ENCODE peak calls at places on chromosomes 12 and 14, in ten cellular contexts. L is upper lobe of left lung, R is ovary, E is body of pancreas, V is heart left ventricle, G is transverse colon, J is IMR-90, I is tibial nerve, F is adrenal gland, X is spleen. Y is an unnamed sample.

GRCh38 chr12:42450248-42450647 is 124.3 kb downstream of the PPHLN1 start:
- DNase-seq in L (no peak), R (no peak), E (no peak), V (no peak), G (no peak), J (peak; percentile 46), I (no peak), F (peak; percentile 25), X (no peak), Y (no peak)

GRCh38 chr14:95111507-95112164 is 45.7 kb downstream of the DICER1 start:
- DNase-seq in L (no peak), R (no peak), E (no peak), V (no peak), G (no peak), J (no peak), I (no peak), F (no peak), X (no peak), Y (no peak)

GRCh38 chr14:70641548-70642312 is at the start of gene TTC9:
- DNase-seq in L (peak; percentile 25), R (no peak), E (peak; percentile 19), V (peak; percentile 15), G (peak; percentile 22), J (no peak), I (no peak), F (no peak), X (peak; percentile 89), Y (no peak)

GRCh38 chr12:76871751-76872150 is 7.1 kb downstream of the CSRP2 start:
- DNase-seq in L (no peak), R (no peak), E (no peak), V (no peak), G (no peak), J (no peak), I (no peak), F (no peak), X (no peak), Y (no peak)

GRCh38 chr14:98769326-98769725 is 502.7 kb downstream of the BCL11B start:
- DNase-seq in L (peak; percentile 29), R (no peak), E (no peak), V (no peak), G (no peak), J (no peak), I (no peak), F (no peak), X (no peak), Y (no peak)

GRCh38 chr12:13165578-13166120 is 30.9 kb upstream of the EMP1 start:
- DNase-seq in L (peak; percentile 95), R (peak; percentile 54), E (peak; percentile 71), V (peak; percentile 60), G (peak; percentile 78), J (peak; percentile 78), I (no peak), F (peak; percentile 80), X (peak; percentile 84), Y (peak; percentile 28)

GRCh38 chr12:26953447-26953846 is 15.2 kb downstream of the FGFR1OP2 start:
- DNase-seq in L (peak; percentile 77), R (no peak), E (peak; percentile 16), V (no peak), G (no peak), J (peak; percentile 28), I (no peak), F (peak; percentile 62), X (no peak), Y (no peak)

GRCh38 chr12:103915306-103915705 is 14.9 kb upstream of the HSP90B1 start:
- DNase-seq in L (no peak), R (no peak), E (no peak), V (no peak), G (no peak), J (peak; percentile 88), I (no peak), F (no peak), X (no peak), Y (no peak)

GRCh38 chr12:124152733-124153132 is 142.2 kb upstream of the RFLNA start:
- DNase-seq in L (no peak), R (no peak), E (no peak), V (no peak), G (no peak), J (no peak), I (no peak), F (peak; percentile 24), X (no peak), Y (no peak)

GRCh38 chr14:32224731-32225377 is 21.8 kb upstream of the RNU6-8 start:
- DNase-seq in L (peak; percentile 47), R (peak; percentile 14), E (peak; percentile 53), V (peak; percentile 37), G (no peak), J (peak; percentile 54), I (no peak), F (peak; percentile 70), X (no peak), Y (no peak)

GRCh38 chr14:38716871-38717270 is 386.2 kb downstream of the SEC23A start:
- DNase-seq in L (no peak), R (no peak), E (no peak), V (no peak), G (no peak), J (no peak), I (no peak), F (no peak), X (no peak), Y (no peak)
- TF ChIP-seq POLR2A in L (no peak), R (no peak), E (no peak), V (no peak), G (no peak), J (no peak), I (no peak), F (no peak), X (no peak), Y (no peak)

DNA sequence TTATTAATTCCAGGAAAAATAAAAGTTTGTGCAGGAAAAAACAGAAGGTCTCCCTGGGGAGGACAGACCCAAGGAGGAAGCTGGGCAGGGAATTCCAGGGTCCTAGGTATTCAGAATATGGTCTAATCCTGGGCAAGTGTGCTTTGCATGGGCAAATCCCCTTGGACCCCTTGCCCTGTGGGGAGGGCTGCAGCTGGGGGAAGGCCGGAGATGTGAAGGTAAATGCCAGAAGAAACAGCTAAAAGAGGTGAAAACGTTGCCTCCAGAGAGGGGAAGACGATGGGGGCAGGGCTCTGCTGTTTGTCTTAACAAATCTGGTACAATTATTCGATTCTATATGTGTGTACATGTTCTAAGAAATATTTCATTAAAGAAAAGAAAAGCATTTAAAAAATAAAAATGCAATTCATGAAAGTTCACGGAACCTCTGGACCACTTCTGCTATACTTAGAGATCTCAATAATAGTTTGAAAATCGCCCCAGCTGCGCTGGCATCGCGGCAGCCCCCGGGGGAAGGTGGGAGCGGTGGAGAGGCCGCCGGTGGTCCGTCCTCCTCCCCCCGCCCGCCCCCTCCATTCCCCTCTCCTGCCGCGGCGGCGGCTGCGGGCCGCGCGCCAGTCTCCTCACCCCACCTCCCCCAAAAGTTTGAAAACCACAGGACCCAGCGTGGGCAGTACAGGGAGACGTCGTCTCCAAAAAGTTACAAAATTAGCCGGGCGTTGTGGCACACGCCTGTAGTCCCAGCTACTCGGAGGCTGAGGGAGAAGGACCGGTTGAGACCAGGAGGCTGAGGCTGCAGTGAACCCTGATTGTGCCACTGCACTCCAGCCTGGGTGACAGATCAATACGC is 1.5 kb upstream of the PRPF40B start:
- DNase-seq in L (no peak), R (no peak), E (no peak), V (no peak), G (no peak), J (no peak), I (no peak), F (peak; percentile 15), X (no peak), Y (no peak)
- H3K4me3 ChIP-seq in L (peak overlapping the region; percentile 65), R (peak overlapping the region; percentile 58), E (no peak overlapping the region), V (peak overlapping the region; percentile 69), G (peak overlapping the region; percentile 56), J (peak overlapping the region; percentile 60), I (peak overlapping the region; percentile 56), F (no peak overlapping the region), X (peak overlapping the region; percentile 61), Y (peak overlapping the region; percentile 70)

GRCh38 chr12:3532931-3533702 is 42.1 kb downstream of the PRMT8 start:
- DNase-seq in L (no peak), R (no peak), E (no peak), V (no peak), G (no peak), J (no peak), I (no peak), F (no peak), X (no peak), Y (no peak)

GRCh38 chr12:3533703-3534386 is 42.8 kb downstream of the PRMT8 start:
- DNase-seq in L (peak; percentile 51), R (peak; percentile 72), E (peak; percentile 19), V (peak; percentile 69), G (peak; percentile 18), J (no peak), I (no peak), F (no peak), X (no peak), Y (peak; percentile 82)

GRCh38 chr12:3535431-3535841 is 44.4 kb downstream of the PRMT8 start:
- DNase-seq in L (no peak), R (no peak), E (no peak), V (no peak), G (no peak), J (no peak), I (no peak), F (no peak), X (no peak), Y (no peak)

GRCh38 chr12:3536096-3536875 is 45.3 kb downstream of the PRMT8 start:
- DNase-seq in L (no peak), R (no peak), E (no peak), V (no peak), G (no peak), J (no peak), I (no peak), F (no peak), X (no peak), Y (no peak)

GRCh38 chr12:3534511-3534910 is 43.5 kb downstream of the PRMT8 start:
- DNase-seq in L (no peak), R (no peak), E (no peak), V (no peak), G (no peak), J (no peak), I (no peak), F (no peak), X (no peak), Y (no peak)
- H3K27me3 ChIP-seq in L (no peaks in the 10 kb centered on the region), R (no peaks in the 10 kb centered on the region), E (no peaks in the 10 kb centered on the region), V (no peaks in the 10 kb centered on the region), G (no peaks in the 10 kb centered on the region), J (peaks cover 7% of the 10 kb centered on the region), I (no peaks in the 10 kb centered on the region), F (no peaks in the 10 kb centered on the region), X (no peaks in the 10 kb centered on the region), Y (no peaks in the 10 kb centered on the region)

GRCh38 chr12:19440916-19441315 is 1.6 kb downstream of the AEBP2 start:
- DNase-seq in L (no peak), R (no peak), E (no peak), V (no peak), G (no peak), J (peak; percentile 40), I (no peak), F (no peak), X (no peak), Y (no peak)

GRCh38 chr12:19436931-19437330 is 2.4 kb upstream of the AEBP2 start:
- DNase-seq in L (no peak), R (no peak), E (no peak), V (no peak), G (no peak), J (no peak), I (no peak), F (no peak), X (no peak), Y (no peak)

GRCh38 chr12:19437996-19438395 is 1.3 kb upstream of the AEBP2 start:
- DNase-seq in L (no peak), R (no peak), E (no peak), V (no peak), G (no peak), J (no peak), I (no peak), F (no peak), X (no peak), Y (no peak)

GRCh38 chr12:19440019-19440858 is 947 bp downstream of the AEBP2 start:
- DNase-seq in L (peak; percentile 40), R (peak; percentile 58), E (peak; percentile 33), V (peak; percentile 54), G (peak; percentile 57), J (peak; percentile 51), I (peak; percentile 15), F (peak; percentile 57), X (peak; percentile 93), Y (peak; percentile 75)

GRCh38 chr12:19439059-19440018 is at the start of gene AEBP2:
- DNase-seq in L (peak; percentile 92), R (peak; percentile 95), E (peak; percentile 90), V (peak; percentile 95), G (peak; percentile 92), J (peak; percentile 95), I (peak; percentile 82), F (peak; percentile 97), X (peak; percentile 99), Y (peak; percentile 95)
- TF ChIP-seq POLR2A in L (peak; percentile 81), R (peak; percentile 78), E (peak; percentile 77), V (peak; percentile 75), G (peak; percentile 77), J (peak; percentile 78), I (peak; percentile 90), F (peak; percentile 90), X (no peak), Y (peak; percentile 71)

Y was measured in testis.